ENCODE peak calls at places on chromosomes 3 and 15, in nine cellular contexts. G is mucosa of descending colon, L is cardiac muscle cell, P is tibial artery, M is astrocyte of the spinal cord, J is A673, R is suprapubic skin, Q is epithelial cell of esophagus, T is heart left ventricle. O is an unnamed sample.

GRCh38 chr3:9750556-9751411 is 1.0 kb downstream of the OGG1 start:
- DNase-seq in P (no peak), Q (no peak), J (no peak), L (no peak), R (no peak), T (no peak), M (peak), G (peak), O (no peak)

GRCh38 chr3:76131396-76132153 is 346.2 kb upstream of the ZNF717 start:
- DNase-seq in J (no peak), P (no peak), T (no peak), Q (no peak), G (no peak), R (no peak), L (no peak), M (peak), O (no peak)

GRCh38 chr15:68609618-68610017 is 30.8 kb downstream of the CORO2B start:
- DNase-seq in L (no peak), G (no peak), J (no peak), M (no peak), Q (no peak), T (peak), R (peak), P (peak), O (no peak)

GRCh38 chr15:95910643-95911212 is 419.8 kb upstream of the NR2F2 start:
- DNase-seq in J (no peak), R (no peak), Q (no peak), G (no peak), T (no peak), M (no peak), P (no peak), L (no peak), O (no peak)

GRCh38 chr3:10888523-10889081 is 72.6 kb downstream of the SLC6A11 start:
- DNase-seq in M (no peak), P (no peak), J (no peak), L (no peak), G (no peak), R (no peak), T (no peak), Q (peak), O (no peak)

GRCh38 chr15:65980824-65981456 is 111.6 kb downstream of the RAB11A start:
- DNase-seq in G (peak), L (peak), M (peak), T (peak), Q (peak), J (peak), P (no peak), R (no peak), O (peak)

GRCh38 chr3:122123885-122124284 is 59.6 kb upstream of the CASR start:
- DNase-seq in L (no peak), J (no peak), P (no peak), T (no peak), M (no peak), R (no peak), Q (peak), G (no peak), O (no peak)

GRCh38 chr3:83034806-83035703 is 1273.6 kb upstream of the GBE1 start:
- DNase-seq in T (no peak), G (no peak), Q (no peak), M (no peak), R (no peak), L (no peak), J (no peak), P (peak), O (no peak)

GRCh38 chr15:78406016-78406590 is 31.9 kb upstream of the IREB2 start:
- DNase-seq in T (no peak), M (no peak), Q (no peak), J (no peak), R (no peak), L (no peak), G (no peak), P (no peak), O (no peak)

GRCh38 chr3:39960515-39961403 is 151.3 kb downstream of the MYRIP start:
- DNase-seq in J (no peak), G (no peak), Q (no peak), M (no peak), R (no peak), P (no peak), L (no peak), T (no peak), O (peak)

GRCh38 chr3:174483254-174483653 is 375.9 kb upstream of the NAALADL2 start:
- DNase-seq in L (no peak), Q (no peak), G (no peak), T (no peak), M (no peak), R (no peak), P (no peak), J (no peak), O (no peak)

GRCh38 chr3:156865732-156866131 is 39.6 kb downstream of the LEKR1 start:
- DNase-seq in L (no peak), Q (no peak), M (peak), G (no peak), P (no peak), T (no peak), R (no peak), J (peak), O (no peak)

GRCh38 chr3:195754141-195754540 is 33.4 kb downstream of the MUC20 start:
- DNase-seq in M (no peak), G (no peak), J (no peak), P (no peak), Q (no peak), L (no peak), R (no peak), T (no peak), O (no peak)

GRCh38 chr3:93906245-93906644 is 67.5 kb downstream of the PROS1 start:
- DNase-seq in M (no peak), R (no peak), J (peak), P (no peak), G (peak), L (no peak), Q (no peak), T (peak), O (no peak)

GRCh38 chr3:49568965-49569364 is 14.7 kb downstream of the BSN start:
- DNase-seq in G (no peak), J (no peak), P (no peak), T (no peak), L (no peak), M (no peak), R (no peak), Q (no peak), O (no peak)

GRCh38 chr3:64470436-64470835 is 217.4 kb downstream of the ADAMTS9 start:
- DNase-seq in T (no peak), P (no peak), Q (no peak), J (no peak), G (no peak), M (no peak), L (no peak), R (no peak), O (no peak)

GRCh38 chr3:182983811-182984210 is 3.5 kb upstream of the DCUN1D1 start:
- DNase-seq in M (no peak), J (no peak), P (no peak), L (no peak), G (no peak), T (no peak), R (no peak), Q (peak), O (no peak)

GRCh38 chr15:56654624-56655023 is 78.7 kb downstream of the ZNF280D start:
- DNase-seq in Q (no peak), G (no peak), L (no peak), M (no peak), P (no peak), J (no peak), T (no peak), R (no peak), O (no peak)

GRCh38 chr3:152524198-152525140 is 255.7 kb downstream of the MBNL1 start:
- DNase-seq in Q (peak), G (peak), P (no peak), M (peak), J (peak), T (peak), R (no peak), L (peak), O (peak)

GRCh38 chr3:197149528-197149927 is 119.9 kb upstream of the MELTF start:
- DNase-seq in T (no peak), P (no peak), M (no peak), J (no peak), G (no peak), Q (no peak), R (no peak), L (no peak), O (no peak)

GRCh38 chr3:184711366-184712247 is at the start of gene MAGEF1:
- DNase-seq in J (peak), R (no peak), T (peak), P (peak), G (peak), M (peak), Q (peak), L (peak), O (peak)

GRCh38 chr15:66746231-66746605 is 44.2 kb downstream of the SMAD6 start:
- DNase-seq in L (no peak), T (peak), Q (no peak), P (no peak), R (no peak), G (no peak), J (no peak), M (no peak), O (no peak)

GRCh38 chr3:69239063-69239462 is 116.7 kb upstream of the LMOD3 start:
- DNase-seq in L (no peak), R (no peak), Q (no peak), T (no peak), M (no peak), J (no peak), G (no peak), P (no peak), O (no peak)

GRCh38 chr3:24253336-24253735 is 241.3 kb downstream of the THRB start:
- DNase-seq in L (no peak), G (no peak), M (no peak), P (no peak), J (no peak), R (no peak), Q (no peak), T (no peak), O (no peak)

GRCh38 chr3:125121246-125122010 is 65.6 kb upstream of the HEG1 start:
- DNase-seq in M (peak), R (peak), G (no peak), Q (no peak), L (no peak), T (no peak), P (no peak), J (no peak), O (no peak)

GRCh38 chr15:99121691-99122410 is 17.0 kb downstream of the SYNM start:
- DNase-seq in T (no peak), P (no peak), Q (no peak), M (no peak), G (no peak), L (no peak), R (no peak), J (no peak), O (no peak)

GRCh38 chr3:63514678-63515077 is 137.8 kb upstream of the SNTN start:
- DNase-seq in M (no peak), Q (no peak), P (no peak), G (no peak), L (no peak), T (no peak), R (no peak), J (peak), O (no peak)

GRCh38 chr3:149572796-149573414 is 84.9 kb downstream of the WWTR1 start:
- DNase-seq in Q (peak), J (no peak), G (no peak), L (no peak), R (no peak), T (no peak), P (no peak), M (peak), O (no peak)

GRCh38 chr3:98900265-98901031 is 1.0 kb downstream of the DCBLD2 start:
- DNase-seq in G (no peak), L (no peak), Q (peak), J (no peak), M (no peak), T (no peak), P (no peak), R (no peak), O (no peak)

GRCh38 chr3:186417791-186418190 is 55.8 kb upstream of the DGKG start:
- DNase-seq in P (no peak), G (no peak), M (peak), T (no peak), J (peak), R (no peak), L (no peak), Q (peak), O (peak)

GRCh38 chr3:133799794-133800585 is 5.6 kb upstream of the SRPRB start:
- DNase-seq in G (no peak), R (no peak), M (no peak), L (no peak), J (peak), Q (peak), T (no peak), P (no peak), O (no peak)

GRCh38 chr15:34951993-34952392 is 17.5 kb downstream of the AQR start:
- DNase-seq in M (peak), L (no peak), R (no peak), Q (no peak), J (no peak), G (no peak), P (no peak), T (no peak), O (peak)

GRCh38 chr15:51448592-51449494 is 107.4 kb downstream of the GLDN start:
- DNase-seq in Q (peak), P (no peak), T (no peak), G (no peak), M (no peak), J (no peak), R (no peak), L (no peak), O (no peak)

GRCh38 chr15:52228928-52229327 is 37.7 kb upstream of the GNB5 start:
- DNase-seq in R (no peak), T (no peak), M (no peak), Q (peak), G (peak), L (no peak), P (no peak), J (peak), O (no peak)

DNA sequence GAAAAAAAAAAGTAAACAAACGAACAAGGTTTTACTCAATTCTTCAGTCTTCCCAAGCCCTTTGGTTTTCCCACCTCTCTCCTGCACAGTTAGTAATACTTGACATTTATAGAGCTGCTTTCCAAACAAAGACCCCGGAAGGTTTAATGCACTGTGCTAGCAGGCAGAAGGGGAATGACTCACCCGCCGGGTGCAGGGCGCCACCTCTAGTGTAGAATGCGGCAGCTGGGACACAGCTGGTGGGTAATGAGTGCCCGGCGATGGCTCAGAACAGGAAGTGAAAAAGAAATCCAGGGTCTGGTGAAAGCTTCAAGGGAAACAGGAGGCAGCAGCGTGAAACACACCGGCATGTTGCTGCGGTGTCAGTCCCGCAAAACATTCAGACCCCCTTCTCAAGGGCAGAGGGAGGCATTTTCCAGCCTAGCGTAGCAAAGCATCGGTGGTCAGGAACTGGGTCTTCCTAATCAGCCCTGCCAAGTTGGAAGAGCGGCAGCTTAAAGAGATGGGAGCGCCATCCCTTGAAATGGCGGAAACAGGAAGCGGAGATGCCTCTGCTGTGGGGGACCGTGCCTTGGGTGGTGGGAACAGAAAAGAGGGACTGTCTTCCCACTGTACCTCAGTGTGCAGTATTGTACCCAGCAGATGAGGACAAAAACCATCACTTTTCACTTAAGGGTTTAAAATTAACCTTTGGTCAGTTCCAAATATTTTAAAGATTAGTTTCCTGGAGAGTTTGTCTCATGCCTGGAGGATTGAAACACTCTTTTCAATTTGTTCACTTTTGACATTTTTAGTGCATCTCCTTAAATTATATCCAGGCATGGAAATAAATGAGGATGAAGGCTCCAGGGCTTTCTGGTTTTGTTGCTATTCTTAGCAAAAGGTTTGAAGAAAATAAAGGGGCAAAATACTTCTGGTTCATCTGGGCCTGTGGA is 160.8 kb upstream of the MCTP2 start:
- DNase-seq in T (no peak), G (peak), J (peak), P (no peak), M (peak), Q (peak), R (no peak), L (no peak), O (no peak)
- H3K4me3 ChIP-seq in T (no peak), G (no peak), J (peak), P (no peak), M (no peak), Q (no peak), R (no peak), L (no peak), O (peak)

GRCh38 chr15:75178171-75178937 is 23.3 kb upstream of the C15orf39 start:
- DNase-seq in J (no peak), L (peak), P (peak), T (peak), G (peak), Q (no peak), M (no peak), R (no peak), O (no peak)
- H3K4me3 ChIP-seq in J (no peak), L (peak), P (peak), T (peak), G (no peak), Q (no peak), M (no peak), R (peak), O (no peak)

GRCh38 chr3:179263134-179263533 is 12.2 kb upstream of the KCNMB3 start:
- DNase-seq in G (no peak), R (no peak), L (no peak), T (no peak), Q (no peak), P (no peak), J (no peak), M (no peak), O (no peak)

GRCh38 chr3:179265875-179266274 is 15.0 kb upstream of the KCNMB3 start:
- DNase-seq in Q (no peak), M (no peak), L (no peak), J (no peak), P (no peak), G (no peak), R (no peak), T (no peak), O (no peak)

GRCh38 chr3:179264456-179264855 is 13.5 kb upstream of the KCNMB3 start:
- DNase-seq in P (no peak), G (no peak), Q (peak), L (no peak), J (no peak), T (no peak), M (no peak), R (no peak), O (no peak)

GRCh38 chr3:179266701-179267211 is 15.8 kb upstream of the KCNMB3 start:
- DNase-seq in T (peak), Q (no peak), G (no peak), M (no peak), R (no peak), L (no peak), J (no peak), P (no peak), O (no peak)

GRCh38 chr3:179265092-179265491 is 14.2 kb upstream of the KCNMB3 start:
- DNase-seq in T (no peak), R (no peak), G (no peak), J (no peak), M (no peak), P (no peak), Q (no peak), L (no peak), O (no peak)
- H3K4me3 ChIP-seq in T (no peak), R (no peak), G (no peak), J (no peak), M (no peak), P (no peak), Q (no peak), L (no peak), O (no peak)

GRCh38 chr3:100105536-100105935 is 8.8 kb downstream of the FILIP1L start:
- DNase-seq in R (no peak), P (no peak), J (no peak), Q (no peak), G (no peak), M (peak), L (no peak), T (no peak), O (no peak)

GRCh38 chr3:100106094-100106493 is 8.2 kb downstream of the FILIP1L start:
- DNase-seq in P (no peak), M (no peak), G (no peak), L (no peak), T (no peak), J (peak), R (no peak), Q (peak), O (no peak)

GRCh38 chr3:100103558-100104441 is 10.5 kb downstream of the FILIP1L start:
- DNase-seq in G (peak), T (no peak), M (peak), J (no peak), R (no peak), P (no peak), L (no peak), Q (no peak), O (no peak)

GRCh38 chr3:100104442-100104798 is 9.9 kb downstream of the FILIP1L start:
- DNase-seq in J (no peak), P (no peak), Q (no peak), L (no peak), G (no peak), M (no peak), R (no peak), T (no peak), O (no peak)

DNA sequence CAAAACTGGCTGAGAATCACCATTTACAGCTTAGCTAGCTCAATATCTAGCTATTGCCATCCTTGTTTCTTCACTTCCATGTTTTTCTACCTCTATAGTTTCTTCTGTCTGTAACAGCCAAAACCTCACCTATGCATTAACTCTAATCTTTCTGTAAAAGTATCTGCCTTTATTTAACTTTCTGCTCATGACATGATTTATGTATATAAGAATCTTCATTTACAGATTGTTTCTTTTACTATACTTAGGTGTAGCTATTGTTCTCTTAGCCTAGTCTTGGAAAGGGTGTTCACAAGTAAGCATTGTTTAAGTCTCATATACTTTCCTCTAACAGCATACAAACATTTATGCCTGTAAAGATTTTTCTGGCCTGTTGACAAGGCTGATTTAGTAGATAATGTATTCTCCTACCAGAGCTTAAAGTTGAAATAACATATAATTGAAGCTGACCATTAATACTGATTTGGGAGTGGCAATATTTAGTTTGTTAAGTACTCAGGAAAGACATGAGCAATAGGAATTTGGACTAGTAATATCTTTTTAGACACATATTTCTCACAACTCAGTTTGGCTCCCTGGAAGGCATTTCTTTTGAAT is 9.4 kb downstream of the FILIP1L start:
- DNase-seq in Q (no peak), M (peak), L (no peak), J (no peak), P (no peak), G (no peak), R (no peak), T (no peak), O (no peak)
- H3K4me3 ChIP-seq in Q (no peak), M (no peak), L (no peak), J (no peak), P (no peak), G (no peak), R (no peak), T (no peak), O (no peak)

DNA sequence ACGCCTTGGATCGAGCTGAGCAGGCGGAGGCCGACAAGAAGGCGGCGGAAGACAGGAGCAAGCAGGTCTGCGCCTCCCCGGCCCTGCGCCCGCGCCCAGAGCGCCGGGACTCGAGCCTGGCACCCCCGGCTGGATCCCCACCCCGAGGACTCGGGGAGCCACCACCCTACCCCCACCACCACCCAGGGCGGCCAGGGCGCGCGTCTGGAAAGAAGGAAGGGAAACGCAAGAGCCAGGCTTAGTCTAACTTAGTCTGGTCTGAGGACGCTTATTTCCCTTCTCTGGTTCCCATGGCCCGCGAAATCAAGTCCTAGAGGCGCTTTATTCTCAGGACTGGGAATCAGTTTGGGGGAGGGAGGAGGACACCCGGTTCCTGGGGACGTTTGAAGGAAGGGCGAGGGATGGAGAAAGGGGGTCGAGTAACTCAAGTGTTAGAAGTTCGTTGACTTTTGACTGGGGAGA is 363 bp downstream of the TPM1 start:
- DNase-seq in M (no peak), Q (peak), R (no peak), T (no peak), P (no peak), J (no peak), G (no peak), L (no peak), O (no peak)
- H3K4me3 ChIP-seq in M (peak), Q (peak), R (peak), T (peak), P (peak), J (peak), G (peak), L (peak), O (peak)

GRCh38 chr3:111998661-111999641 is at the start of gene TAGLN3:
- DNase-seq in P (no peak), R (no peak), G (peak), Q (peak), M (peak), J (no peak), T (no peak), L (peak), O (no peak)
- H3K4me3 ChIP-seq in P (peak), R (peak), G (no peak), Q (peak), M (peak), J (no peak), T (peak), L (peak), O (peak)